ENCODE peak calls at places on chromosomes 2 and 18, in five cellular contexts. One of them, this sample, is unnamed.
A peak's percentile ranks its signal among the peaks of the same experiment; 100 is the strongest.

GRCh38 chr2:48849770-48850169 is 94.2 kb upstream of the LHCGR start:
- DNase-seq in T follicular helper cell: no peak
- DNase-seq in K562: no peak
- DNase-seq in dorsolateral prefrontal cortex: no peak
- DNase-seq in A673: no peak
- DNase-seq in this sample: no peak

GRCh38 chr2:95301876-95302641 is 4.9 kb downstream of the KCNIP3 start:
- DNase-seq in T follicular helper cell: no peak
- DNase-seq in K562: no peak
- DNase-seq in dorsolateral prefrontal cortex: peak; percentile 65
- DNase-seq in A673: no peak
- DNase-seq in this sample: no peak

GRCh38 chr2:64234785-64235184 is 90.6 kb upstream of the PELI1 start:
- DNase-seq in T follicular helper cell: no peak
- DNase-seq in K562: no peak
- DNase-seq in dorsolateral prefrontal cortex: no peak
- DNase-seq in A673: no peak
- DNase-seq in this sample: no peak

GRCh38 chr2:135962401-135963138 is 22.9 kb downstream of the DARS1 start:
- DNase-seq in T follicular helper cell: no peak
- DNase-seq in K562: no peak
- DNase-seq in dorsolateral prefrontal cortex: no peak
- DNase-seq in A673: no peak
- DNase-seq in this sample: no peak

GRCh38 chr2:69381337-69381737 is 5.7 kb downstream of the GFPT1 start:
- DNase-seq in T follicular helper cell: no peak
- DNase-seq in K562: peak; percentile 70
- DNase-seq in dorsolateral prefrontal cortex: no peak
- DNase-seq in A673: peak; percentile 42
- DNase-seq in this sample: no peak

GRCh38 chr2:61356958-61357350 is 113.9 kb downstream of the USP34 start:
- DNase-seq in T follicular helper cell: no peak
- DNase-seq in K562: no peak
- DNase-seq in dorsolateral prefrontal cortex: no peak
- DNase-seq in A673: no peak
- DNase-seq in this sample: no peak

GRCh38 chr18:23752796-23753195 is 63.5 kb downstream of the LAMA3 start:
- DNase-seq in T follicular helper cell: no peak
- DNase-seq in K562: no peak
- DNase-seq in dorsolateral prefrontal cortex: no peak
- DNase-seq in A673: no peak
- DNase-seq in this sample: peak; percentile 69

GRCh38 chr2:30714811-30715709 is 92.2 kb downstream of the CAPN13 start:
- DNase-seq in T follicular helper cell: no peak
- DNase-seq in K562: no peak
- DNase-seq in dorsolateral prefrontal cortex: no peak
- DNase-seq in A673: no peak
- DNase-seq in this sample: no peak

GRCh38 chr2:159968282-159968900 is 94.0 kb downstream of the PLA2R1 start:
- DNase-seq in T follicular helper cell: no peak
- DNase-seq in K562: peak; percentile 31
- DNase-seq in dorsolateral prefrontal cortex: no peak
- DNase-seq in A673: peak; percentile 60
- DNase-seq in this sample: peak; percentile 67

This sample was measured in SK-MEL-5.